ENCODE peak calls at places on chromosome 7, in seven cellular contexts. G is choroid plexus epithelial cell, A is cardiac fibroblast, F is mammary epithelial cell, D is AG04449, N is H7, J is GM06990. I is an unnamed sample.

GRCh38 chr7:87926581-87927461 is 7.2 kb upstream of the ADAM22 start:
- DNase-seq in G (peak), A (peak), N (peak), F (peak), J (peak), D (no peak), I (no peak)

GRCh38 chr7:129376076-129376777 is 58.0 kb upstream of the STRIP2 start:
- DNase-seq in N (peak), A (peak), F (peak), G (peak), D (no peak), J (no peak), I (no peak)

GRCh38 chr7:130595986-130596385 is 72.6 kb downstream of the COPG2 start:
- DNase-seq in G (peak), F (no peak), J (no peak), N (no peak), D (no peak), A (peak), I (no peak)

GRCh38 chr7:112006071-112006470 is 200.1 kb downstream of the DOCK4 start:
- DNase-seq in N (no peak), F (no peak), A (no peak), G (no peak), D (no peak), J (no peak), I (no peak)

GRCh38 chr7:47574473-47575328 is 7.2 kb downstream of the TNS3 start:
- DNase-seq in F (no peak), A (no peak), N (no peak), G (no peak), D (no peak), J (peak), I (no peak)

GRCh38 chr7:37924399-37924798 is 4.0 kb downstream of the EPDR1 start:
- DNase-seq in J (no peak), F (no peak), N (no peak), A (no peak), G (no peak), D (no peak), I (no peak)

GRCh38 chr7:114405427-114405826 is 9.2 kb upstream of the FOXP2 start:
- DNase-seq in F (peak), N (peak), G (peak), J (no peak), A (peak), D (no peak), I (no peak)

GRCh38 chr7:43625453-43625852 is 42.5 kb downstream of the STK17A start:
- DNase-seq in N (no peak), G (no peak), D (no peak), A (no peak), J (peak), F (no peak), I (no peak)

GRCh38 chr7:10708447-10708846 is 265.2 kb upstream of the PHF14 start:
- DNase-seq in J (no peak), A (no peak), N (peak), F (no peak), D (no peak), G (no peak), I (no peak)

GRCh38 chr7:149827089-149827981 is 10.8 kb upstream of the ZNF862 start:
- DNase-seq in F (no peak), G (no peak), A (no peak), J (no peak), D (no peak), N (peak), I (peak)

GRCh38 chr7:148815612-148816011 is 68.5 kb downstream of the EZH2 start:
- DNase-seq in A (no peak), G (no peak), D (no peak), J (no peak), N (no peak), F (peak), I (no peak)

GRCh38 chr7:39614299-39614698 is 9.1 kb upstream of the RALA start:
- DNase-seq in D (no peak), J (no peak), N (no peak), F (no peak), G (no peak), A (no peak), I (no peak)

GRCh38 chr7:604884-605531 is 85.4 kb upstream of the PDGFA start:
- DNase-seq in G (peak), F (no peak), A (no peak), D (no peak), J (no peak), N (no peak), I (peak)

GRCh38 chr7:157411580-157411979 is 74.8 kb downstream of the DNAJB6 start:
- DNase-seq in A (no peak), N (peak), J (no peak), D (no peak), G (peak), F (no peak), I (peak)

GRCh38 chr7:74254858-74255379 is 720 bp upstream of the RFC2 start:
- DNase-seq in A (no peak), F (no peak), J (no peak), G (peak), D (no peak), N (no peak), I (no peak)

GRCh38 chr7:13990319-13990983 is 985 bp upstream of the ETV1 start:
- DNase-seq in F (peak), N (peak), D (no peak), A (peak), J (peak), G (peak), I (no peak)

GRCh38 chr7:135910393-135911036 is 66.6 kb downstream of the MTPN start:
- DNase-seq in N (no peak), A (no peak), F (no peak), J (no peak), G (no peak), D (no peak), I (no peak)

GRCh38 chr7:144048648-144049047 is at the start of gene OR2A5:
- DNase-seq in D (no peak), G (no peak), A (no peak), F (no peak), J (no peak), N (no peak), I (no peak)

GRCh38 chr7:156101355-156101754 is 289.1 kb upstream of the SHH start:
- DNase-seq in A (no peak), D (no peak), J (no peak), F (no peak), G (no peak), N (no peak), I (no peak)

GRCh38 chr7:69336976-69337375 is 261.3 kb upstream of the AUTS2 start:
- DNase-seq in A (no peak), G (no peak), F (no peak), D (no peak), N (no peak), J (no peak), I (no peak)

GRCh38 chr7:152617056-152617455 is 58.9 kb downstream of the XRCC2 start:
- DNase-seq in F (no peak), D (no peak), G (no peak), A (no peak), N (no peak), J (no peak), I (no peak)

GRCh38 chr7:159023216-159023615 is 121.5 kb downstream of the VIPR2 start:
- DNase-seq in A (no peak), D (no peak), G (no peak), J (no peak), N (no peak), F (no peak), I (no peak)

GRCh38 chr7:1961776-1962276 is 270.9 kb downstream of the MAD1L1 start:
- DNase-seq in A (peak), J (no peak), N (no peak), D (peak), F (peak), G (peak), I (no peak)

GRCh38 chr7:13639416-13639815 is 350.1 kb downstream of the ETV1 start:
- DNase-seq in N (no peak), A (no peak), J (no peak), G (no peak), F (no peak), D (no peak), I (no peak)

GRCh38 chr7:33183504-33183903 is 54.1 kb downstream of the BBS9 start:
- DNase-seq in A (peak), N (no peak), F (no peak), J (no peak), G (no peak), D (no peak), I (no peak)

GRCh38 chr7:75962607-75963382 is 31.6 kb downstream of the TMEM120A start:
- DNase-seq in F (no peak), J (no peak), D (no peak), A (peak), N (no peak), G (peak), I (no peak)

GRCh38 chr7:131034166-131034881 is 293.4 kb upstream of the MKLN1 start:
- DNase-seq in J (no peak), N (no peak), D (no peak), G (peak), A (no peak), F (no peak), I (no peak)

GRCh38 chr7:100486753-100487446 is 3.2 kb downstream of the NYAP1 start:
- DNase-seq in A (peak), F (no peak), J (no peak), G (peak), D (no peak), N (peak), I (no peak)

GRCh38 chr7:2031496-2031895 is 201.2 kb downstream of the MAD1L1 start:
- DNase-seq in F (no peak), N (no peak), A (no peak), D (no peak), J (no peak), G (no peak), I (peak)

GRCh38 chr7:30660331-30661255 is 21.7 kb downstream of the CRHR2 start:
- DNase-seq in G (no peak), J (no peak), F (no peak), N (no peak), D (no peak), A (no peak), I (peak)

GRCh38 chr7:44378744-44379143 is 53.4 kb upstream of the CAMK2B start:
- DNase-seq in G (peak), D (peak), A (peak), F (peak), J (no peak), N (peak), I (peak)

GRCh38 chr7:155811560-155811894 is 736 bp downstream of the SHH start:
- DNase-seq in F (no peak), J (no peak), N (peak), A (no peak), D (no peak), G (no peak), I (no peak)

GRCh38 chr7:29457141-29457561 is 106.5 kb upstream of the PRR15 start:
- DNase-seq in N (no peak), A (no peak), J (no peak), D (no peak), G (peak), F (no peak), I (no peak)

GRCh38 chr7:143408686-143409551 is at the start of gene EPHA1:
- DNase-seq in A (no peak), N (peak), G (no peak), D (no peak), F (peak), J (no peak), I (no peak)

GRCh38 chr7:46071076-46071475 is 150.0 kb upstream of the IGFBP3 start:
- DNase-seq in J (no peak), N (no peak), D (no peak), F (no peak), G (peak), A (no peak), I (no peak)
- H3K4me3 ChIP-seq in J (no peak), N (no peak), D (no peak), F (no peak), G (no peak), A (no peak), I (no peak)

GRCh38 chr7:105776986-105777910 is 99.2 kb downstream of the ATXN7L1 start:
- DNase-seq in G (peak), F (peak), A (peak), J (no peak), D (no peak), N (no peak), I (no peak)
- H3K4me3 ChIP-seq in G (no peak), F (no peak), A (no peak), J (no peak), D (no peak), N (no peak), I (no peak)

DNA sequence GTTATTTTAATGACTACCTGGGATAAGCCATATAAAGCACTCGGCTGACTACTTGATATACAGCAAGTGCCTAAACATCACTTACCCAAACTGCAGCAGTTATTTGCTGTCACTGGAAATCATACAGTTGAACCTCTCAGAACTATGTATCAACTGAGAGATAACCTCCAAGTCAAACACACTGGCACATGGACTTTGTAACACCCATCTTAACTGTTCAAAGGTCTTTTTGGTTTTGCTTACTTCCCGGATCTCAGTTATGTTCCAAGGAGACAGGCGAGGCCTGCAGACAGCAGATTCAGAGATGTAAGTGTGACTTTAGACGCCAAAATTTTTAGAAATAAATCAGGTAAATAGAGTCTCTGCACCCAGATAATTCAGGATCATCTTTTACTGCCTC is 34.6 kb upstream of the DAGLB start:
- DNase-seq in G (no peak), D (no peak), N (no peak), A (no peak), F (no peak), J (no peak), I (peak)
- H3K4me3 ChIP-seq in G (peak), D (peak), N (no peak), A (peak), F (peak), J (peak), I (peak)

DNA sequence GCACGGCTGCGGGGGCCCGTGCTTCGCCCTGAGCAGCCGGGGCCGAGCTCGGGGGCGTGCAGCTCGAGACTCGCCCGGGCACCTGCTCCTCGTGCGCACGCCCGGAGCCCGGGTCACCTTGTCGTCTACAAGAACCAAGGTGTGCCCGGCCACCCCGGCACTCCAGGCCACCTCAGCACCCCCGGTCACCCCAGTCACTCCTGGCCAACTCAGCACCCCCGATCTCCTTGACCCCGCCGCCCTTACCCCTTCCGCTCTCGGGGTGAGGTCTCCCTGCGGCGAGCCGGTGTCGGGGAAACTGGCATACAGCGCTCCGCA is 268 bp upstream of the IGFBP3 start:
- DNase-seq in N (no peak), J (no peak), A (no peak), F (no peak), D (no peak), G (no peak), I (no peak)
- H3K4me3 ChIP-seq in N (peak), J (no peak), A (peak), F (peak), D (peak), G (peak), I (peak)

GRCh38 chr7:27364344-27364758 is 121.7 kb downstream of the EVX1 start:
- DNase-seq in G (peak), J (no peak), D (peak), A (peak), N (no peak), F (peak), I (no peak)
- H3K4me3 ChIP-seq in G (peak), J (no peak), D (peak), A (peak), N (no peak), F (no peak), I (no peak)

GRCh38 chr7:20959281-20959680 is 172.6 kb upstream of the SP8 start:
- DNase-seq in A (no peak), D (no peak), G (no peak), N (no peak), F (no peak), J (no peak), I (no peak)
- H3K4me3 ChIP-seq in A (no peak), D (no peak), G (no peak), N (no peak), F (no peak), J (no peak), I (no peak)

DNA sequence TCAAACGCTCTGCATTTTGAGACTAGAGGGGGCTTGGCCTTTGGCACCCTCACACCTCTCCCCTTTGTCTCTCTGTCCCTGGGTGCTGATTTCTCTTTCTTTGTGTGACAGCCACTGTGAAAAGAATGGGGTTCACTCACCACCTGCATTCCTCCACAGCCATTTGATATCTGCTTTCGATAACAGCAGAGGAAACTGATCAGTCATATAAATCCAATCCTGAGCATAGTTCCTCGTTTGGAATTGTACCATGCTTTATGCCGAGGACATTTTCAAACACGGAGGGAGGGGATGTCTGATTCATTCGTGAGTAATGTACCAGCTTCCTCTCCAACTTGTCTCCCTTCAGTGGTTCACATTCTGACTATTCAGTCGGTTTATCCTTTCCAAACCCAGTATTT is 15.8 kb downstream of the MET start:
- DNase-seq in D (no peak), F (peak), J (no peak), N (no peak), A (peak), G (peak), I (no peak)
- H3K4me3 ChIP-seq in D (no peak), F (no peak), J (no peak), N (no peak), A (no peak), G (no peak), I (no peak)